ENCODE peak calls at places on chromosome 21, in five cellular contexts. I is stimulated activated CD4-positive, alpha-beta T cell treated with anti-CD3 and anti-CD28 coated beads, Interleukin-12 subunit alpha, Interleukin-12 subunit beta, amount 100 ng/mL, for 48 hours; C is EH; Y is iris pigment epithelial cell; O is activated CD4-positive, alpha-beta T cell treated with anti-CD3 and anti-CD28 coated beads, Interleukin-2, amount 50 U/mL, for 48 hours. U is an unnamed sample.
A peak's percentile ranks its signal among the peaks of the same experiment; 100 is the strongest.

GRCh38 chr21:28877318-28877884 is 115.3 kb downstream of the LTN1 start:
- DNase-seq in I (no peak), C (no peak), Y (no peak), O (no peak), U (no peak)

GRCh38 chr21:45408271-45408791 is 3.4 kb downstream of the COL18A1 start:
- DNase-seq in I (no peak), C (no peak), Y (no peak), O (no peak), U (no peak)

GRCh38 chr21:14773777-14774345 is 227.7 kb upstream of the SAMSN1 start:
- DNase-seq in I (peak; percentile 56), C (no peak), Y (peak; percentile 31), O (peak; percentile 67), U (peak; percentile 21)

GRCh38 chr21:37139902-37140301 is 66.8 kb downstream of the TTC3 start:
- DNase-seq in I (no peak), C (peak; percentile 92), Y (peak; percentile 75), O (no peak), U (peak; percentile 36)

GRCh38 chr21:43929217-43929971 is 64.4 kb downstream of the AGPAT3 start:
- DNase-seq in I (no peak), C (no peak), Y (no peak), O (no peak), U (no peak)

GRCh38 chr21:45022348-45022675 is 52.1 kb upstream of the ADARB1 start:
- DNase-seq in I (no peak), C (no peak), Y (no peak), O (no peak), U (no peak)

GRCh38 chr21:45962531-45963224 is 18.9 kb upstream of the COL6A1 start:
- DNase-seq in I (no peak), C (no peak), Y (no peak), O (no peak), U (peak; percentile 45)

GRCh38 chr21:44376606-44377005 is 23.2 kb downstream of the TRPM2 start:
- DNase-seq in I (no peak), C (no peak), Y (no peak), O (no peak), U (no peak)

GRCh38 chr21:44701541-44701940 is 4.6 kb downstream of the KRTAP10-12 start:
- DNase-seq in I (no peak), C (no peak), Y (no peak), O (no peak), U (no peak)

GRCh38 chr21:38712076-38712475 is 93.7 kb upstream of the ETS2 start:
- DNase-seq in I (no peak), C (peak; percentile 57), Y (peak; percentile 24), O (no peak), U (peak; percentile 63)

GRCh38 chr21:15063081-15063820 is 1.5 kb downstream of the NRIP1 start:
- DNase-seq in I (no peak), C (peak; percentile 24), Y (peak; percentile 39), O (peak; percentile 30), U (peak; percentile 51)

GRCh38 chr21:17612023-17612564 is 607 bp downstream of the BTG3 start:
- DNase-seq in I (peak; percentile 11), C (peak; percentile 53), Y (peak; percentile 65), O (peak; percentile 28), U (peak; percentile 69)

GRCh38 chr21:46063734-46064680 is 33.9 kb upstream of the COL6A2 start:
- DNase-seq in I (no peak), C (no peak), Y (no peak), O (no peak), U (no peak)

GRCh38 chr21:36873511-36873910 is 93.0 kb downstream of the HLCS start:
- DNase-seq in I (no peak), C (peak; percentile 57), Y (no peak), O (no peak), U (peak; percentile 7)

GRCh38 chr21:46036696-46037337 is 55.2 kb downstream of the COL6A1 start:
- DNase-seq in I (no peak), C (no peak), Y (no peak), O (no peak), U (no peak)

GRCh38 chr21:44401386-44402160 is 48.2 kb downstream of the TRPM2 start:
- DNase-seq in I (no peak), C (no peak), Y (no peak), O (no peak), U (no peak)